ENCODE peak calls at places on chromosomes 11 and 22, in six cellular contexts. H is GM13977, T is ovary, Q is cardiac muscle cell, I is fibroblast of pulmonary artery, S is activated gamma-delta T cell. Y is an unnamed sample.
A peak's percentile ranks its signal among the peaks of the same experiment; 100 is the strongest.

GRCh38 chr22:29302681-29303465 is 3.6 kb upstream of the GAS2L1 start:
- DNase-seq in S (no peak), Q (no peak), I (no peak), T (no peak), H (peak; percentile 17), Y (no peak)

GRCh38 chr11:114215871-114216803 is 80.1 kb upstream of the NNMT start:
- DNase-seq in Q (peak; percentile 96), I (peak; percentile 63), H (no peak), S (no peak), T (no peak), Y (no peak)

GRCh38 chr11:59076876-59077571 is 9.1 kb upstream of the GLYATL1B start:
- DNase-seq in Q (no peak), I (no peak), S (no peak), H (peak; percentile 35), T (no peak), Y (no peak)

GRCh38 chr11:92409347-92409746 is 184.7 kb downstream of the FAT3 start:
- DNase-seq in T (no peak), S (no peak), H (no peak), Q (no peak), I (no peak), Y (no peak)

GRCh38 chr22:31917227-31917921 is 27.0 kb upstream of the YWHAH start:
- DNase-seq in H (peak; percentile 47), I (no peak), T (no peak), S (no peak), Q (no peak), Y (no peak)

GRCh38 chr11:92767416-92767815 is 202.0 kb upstream of the MTNR1B start:
- DNase-seq in T (no peak), H (no peak), Q (no peak), S (no peak), I (no peak), Y (no peak)

GRCh38 chr11:60378359-60378758 is at the start of gene MS4A7:
- DNase-seq in S (no peak), H (peak; percentile 65), I (no peak), Q (no peak), T (no peak), Y (no peak)

GRCh38 chr11:111978028-111978771 is 41.1 kb downstream of the DIXDC1 start:
- DNase-seq in S (no peak), Q (peak; percentile 85), I (peak; percentile 83), H (no peak), T (peak; percentile 72), Y (peak; percentile 73)

GRCh38 chr22:49760280-49760629 is 67.4 kb downstream of the BRD1 start:
- DNase-seq in T (no peak), S (no peak), H (no peak), Q (no peak), I (peak; percentile 11), Y (no peak)

GRCh38 chr11:46278387-46279173 is 1.1 kb downstream of the CREB3L1 start:
- DNase-seq in S (no peak), T (peak; percentile 63), I (peak; percentile 60), Q (peak; percentile 81), H (peak; percentile 75), Y (no peak)

GRCh38 chr11:86990520-86990919 is 35.3 kb upstream of the FZD4 start:
- DNase-seq in Q (peak; percentile 36), I (peak; percentile 70), T (no peak), S (no peak), H (no peak), Y (no peak)

GRCh38 chr22:21641417-21641794 is 696 bp upstream of the SDF2L1 start:
- DNase-seq in Q (peak; percentile 68), H (peak; percentile 56), S (no peak), I (peak; percentile 62), T (peak; percentile 43), Y (peak; percentile 79)

Y was measured in dermis blood vessel endothelial cell.